ENCODE peak calls at places on chromosomes 2 and 18, in four cellular contexts. K, G, M and B are unnamed samples.
A peak's percentile ranks its signal among the peaks of the same experiment; 100 is the strongest.

GRCh38 chr2:24048662-24049484 is 668 bp upstream of the FKBP1B start:
- DNase-seq in K (no peak), G (no peak), M (no peak), B (no peak)

GRCh38 chr2:40329739-40330047 is 122.2 kb downstream of the SLC8A1 start:
- DNase-seq in K (no peak), G (no peak), M (no peak), B (no peak)

GRCh38 chr2:113966832-113967231 is 76.9 kb downstream of the ACTR3 start:
- DNase-seq in K (no peak), G (no peak), M (no peak), B (no peak)

GRCh38 chr2:174688079-174688478 is 76.2 kb downstream of the CHRNA1 start:
- DNase-seq in K (no peak), G (no peak), M (no peak), B (no peak)

GRCh38 chr2:190415794-190416729 is 7.9 kb downstream of the MFSD6 start:
- DNase-seq in K (no peak), G (no peak), M (no peak), B (no peak)

GRCh38 chr2:108927936-108928659 is 60.9 kb downstream of the EDAR start:
- DNase-seq in K (no peak), G (peak; percentile 56), M (no peak), B (peak; percentile 32)

GRCh38 chr2:10258726-10259125 is 44.0 kb upstream of the HPCAL1 start:
- DNase-seq in K (no peak), G (no peak), M (no peak), B (peak; percentile 8)

GRCh38 chr2:224576098-224576715 is 9.0 kb downstream of the CUL3 start:
- DNase-seq in K (no peak), G (no peak), M (no peak), B (no peak)

GRCh38 chr18:616380-616995 is 19.7 kb downstream of the CLUL1 start:
- DNase-seq in K (no peak), G (no peak), M (no peak), B (no peak)

GRCh38 chr2:39411186-39411944 is 25.7 kb downstream of the MAP4K3 start:
- DNase-seq in K (no peak), G (no peak), M (no peak), B (no peak)